ENCODE peak calls at places on chromosome 7, in six cellular contexts. One of them, this sample, is unnamed.

GRCh38 chr7:107045195-107045960 is 873 bp downstream of the PRKAR2B start:
- DNase-seq in activated T-cell treated with anti-CD3 and anti-CD28 coated beads for 24 hours: no peak
- DNase-seq in central memory CD4-positive, alpha-beta T cell: no peak
- DNase-seq in stimulated activated CD4-positive, alpha-beta T cell treated with anti-CD3 and anti-CD28 coated beads, Interleukin-1b, Interleukin-23, amount 100 ng/mL, for 48 hours: no peak
- DNase-seq in NCI-H1436 treated with DMSO at 0.1 percent for 48 hours: no peak
- DNase-seq in HT1080: no peak
- DNase-seq in this sample: no peak

GRCh38 chr7:123502216-123502615 is 32.2 kb downstream of the IQUB start:
- DNase-seq in central memory CD4-positive, alpha-beta T cell: no peak
- DNase-seq in HT1080: no peak
- DNase-seq in NCI-H1436 treated with DMSO at 0.1 percent for 48 hours: no peak
- DNase-seq in stimulated activated CD4-positive, alpha-beta T cell treated with anti-CD3 and anti-CD28 coated beads, Interleukin-1b, Interleukin-23, amount 100 ng/mL, for 48 hours: no peak
- DNase-seq in activated T-cell treated with anti-CD3 and anti-CD28 coated beads for 24 hours: no peak
- DNase-seq in this sample: no peak

GRCh38 chr7:100127866-100128601 is 1.3 kb downstream of the MBLAC1 start:
- DNase-seq in stimulated activated CD4-positive, alpha-beta T cell treated with anti-CD3 and anti-CD28 coated beads, Interleukin-1b, Interleukin-23, amount 100 ng/mL, for 48 hours: no peak
- DNase-seq in activated T-cell treated with anti-CD3 and anti-CD28 coated beads for 24 hours: no peak
- DNase-seq in central memory CD4-positive, alpha-beta T cell: no peak
- DNase-seq in HT1080: no peak
- DNase-seq in NCI-H1436 treated with DMSO at 0.1 percent for 48 hours: no peak
- DNase-seq in this sample: no peak

GRCh38 chr7:150947761-150948680 is 30.1 kb downstream of the KCNH2 start:
- DNase-seq in HT1080: no peak
- DNase-seq in stimulated activated CD4-positive, alpha-beta T cell treated with anti-CD3 and anti-CD28 coated beads, Interleukin-1b, Interleukin-23, amount 100 ng/mL, for 48 hours: no peak
- DNase-seq in activated T-cell treated with anti-CD3 and anti-CD28 coated beads for 24 hours: no peak
- DNase-seq in central memory CD4-positive, alpha-beta T cell: no peak
- DNase-seq in NCI-H1436 treated with DMSO at 0.1 percent for 48 hours: no peak
- DNase-seq in this sample: no peak

GRCh38 chr7:130275826-130276291 is 9.2 kb downstream of the CPA2 start:
- DNase-seq in stimulated activated CD4-positive, alpha-beta T cell treated with anti-CD3 and anti-CD28 coated beads, Interleukin-1b, Interleukin-23, amount 100 ng/mL, for 48 hours: no peak
- DNase-seq in NCI-H1436 treated with DMSO at 0.1 percent for 48 hours: no peak
- DNase-seq in activated T-cell treated with anti-CD3 and anti-CD28 coated beads for 24 hours: no peak
- DNase-seq in HT1080: no peak
- DNase-seq in central memory CD4-positive, alpha-beta T cell: no peak
- DNase-seq in this sample: peak; percentile 87

GRCh38 chr7:1505731-1506550 is 1.8 kb upstream of the INTS1 start:
- DNase-seq in central memory CD4-positive, alpha-beta T cell: no peak
- DNase-seq in HT1080: no peak
- DNase-seq in activated T-cell treated with anti-CD3 and anti-CD28 coated beads for 24 hours: no peak
- DNase-seq in stimulated activated CD4-positive, alpha-beta T cell treated with anti-CD3 and anti-CD28 coated beads, Interleukin-1b, Interleukin-23, amount 100 ng/mL, for 48 hours: no peak
- DNase-seq in NCI-H1436 treated with DMSO at 0.1 percent for 48 hours: no peak
- DNase-seq in this sample: no peak

GRCh38 chr7:55067748-55068147 is 48.9 kb downstream of the EGFR start:
- DNase-seq in stimulated activated CD4-positive, alpha-beta T cell treated with anti-CD3 and anti-CD28 coated beads, Interleukin-1b, Interleukin-23, amount 100 ng/mL, for 48 hours: no peak
- DNase-seq in NCI-H1436 treated with DMSO at 0.1 percent for 48 hours: no peak
- DNase-seq in activated T-cell treated with anti-CD3 and anti-CD28 coated beads for 24 hours: no peak
- DNase-seq in central memory CD4-positive, alpha-beta T cell: no peak
- DNase-seq in HT1080: no peak
- DNase-seq in this sample: no peak

GRCh38 chr7:115707236-115707635 is 323.3 kb downstream of the TFEC start:
- DNase-seq in HT1080: peak; percentile 2
- DNase-seq in stimulated activated CD4-positive, alpha-beta T cell treated with anti-CD3 and anti-CD28 coated beads, Interleukin-1b, Interleukin-23, amount 100 ng/mL, for 48 hours: no peak
- DNase-seq in activated T-cell treated with anti-CD3 and anti-CD28 coated beads for 24 hours: no peak
- DNase-seq in NCI-H1436 treated with DMSO at 0.1 percent for 48 hours: no peak
- DNase-seq in central memory CD4-positive, alpha-beta T cell: no peak
- DNase-seq in this sample: peak; percentile 28

GRCh38 chr7:97418312-97418711 is 300.8 kb downstream of the SDHAF3 start:
- DNase-seq in stimulated activated CD4-positive, alpha-beta T cell treated with anti-CD3 and anti-CD28 coated beads, Interleukin-1b, Interleukin-23, amount 100 ng/mL, for 48 hours: no peak
- DNase-seq in NCI-H1436 treated with DMSO at 0.1 percent for 48 hours: no peak
- DNase-seq in activated T-cell treated with anti-CD3 and anti-CD28 coated beads for 24 hours: no peak
- DNase-seq in HT1080: peak; percentile 11
- DNase-seq in central memory CD4-positive, alpha-beta T cell: no peak
- DNase-seq in this sample: no peak

GRCh38 chr7:98168904-98169621 is 42.2 kb upstream of the BHLHA15 start:
- DNase-seq in stimulated activated CD4-positive, alpha-beta T cell treated with anti-CD3 and anti-CD28 coated beads, Interleukin-1b, Interleukin-23, amount 100 ng/mL, for 48 hours: no peak
- DNase-seq in NCI-H1436 treated with DMSO at 0.1 percent for 48 hours: no peak
- DNase-seq in HT1080: no peak
- DNase-seq in activated T-cell treated with anti-CD3 and anti-CD28 coated beads for 24 hours: no peak
- DNase-seq in central memory CD4-positive, alpha-beta T cell: no peak
- DNase-seq in this sample: no peak

GRCh38 chr7:145599376-145599775 is 517.2 kb upstream of the CNTNAP2 start:
- DNase-seq in central memory CD4-positive, alpha-beta T cell: no peak
- DNase-seq in HT1080: no peak
- DNase-seq in activated T-cell treated with anti-CD3 and anti-CD28 coated beads for 24 hours: no peak
- DNase-seq in NCI-H1436 treated with DMSO at 0.1 percent for 48 hours: no peak
- DNase-seq in stimulated activated CD4-positive, alpha-beta T cell treated with anti-CD3 and anti-CD28 coated beads, Interleukin-1b, Interleukin-23, amount 100 ng/mL, for 48 hours: no peak
- DNase-seq in this sample: no peak

GRCh38 chr7:120373174-120373573 is 100.2 kb downstream of the KCND2 start:
- DNase-seq in stimulated activated CD4-positive, alpha-beta T cell treated with anti-CD3 and anti-CD28 coated beads, Interleukin-1b, Interleukin-23, amount 100 ng/mL, for 48 hours: no peak
- DNase-seq in activated T-cell treated with anti-CD3 and anti-CD28 coated beads for 24 hours: no peak
- DNase-seq in NCI-H1436 treated with DMSO at 0.1 percent for 48 hours: no peak
- DNase-seq in HT1080: peak; percentile 13
- DNase-seq in central memory CD4-positive, alpha-beta T cell: no peak
- DNase-seq in this sample: peak; percentile 18

GRCh38 chr7:31904006-31904405 is 166.2 kb downstream of the PDE1C start:
- DNase-seq in NCI-H1436 treated with DMSO at 0.1 percent for 48 hours: no peak
- DNase-seq in HT1080: no peak
- DNase-seq in central memory CD4-positive, alpha-beta T cell: no peak
- DNase-seq in activated T-cell treated with anti-CD3 and anti-CD28 coated beads for 24 hours: no peak
- DNase-seq in stimulated activated CD4-positive, alpha-beta T cell treated with anti-CD3 and anti-CD28 coated beads, Interleukin-1b, Interleukin-23, amount 100 ng/mL, for 48 hours: no peak
- DNase-seq in this sample: no peak

GRCh38 chr7:135946289-135947055 is 30.7 kb downstream of the MTPN start:
- DNase-seq in activated T-cell treated with anti-CD3 and anti-CD28 coated beads for 24 hours: no peak
- DNase-seq in central memory CD4-positive, alpha-beta T cell: no peak
- DNase-seq in HT1080: no peak
- DNase-seq in NCI-H1436 treated with DMSO at 0.1 percent for 48 hours: no peak
- DNase-seq in stimulated activated CD4-positive, alpha-beta T cell treated with anti-CD3 and anti-CD28 coated beads, Interleukin-1b, Interleukin-23, amount 100 ng/mL, for 48 hours: no peak
- DNase-seq in this sample: no peak

GRCh38 chr7:107394831-107395230 is 75.0 kb upstream of the GPR22 start:
- DNase-seq in HT1080: no peak
- DNase-seq in activated T-cell treated with anti-CD3 and anti-CD28 coated beads for 24 hours: no peak
- DNase-seq in central memory CD4-positive, alpha-beta T cell: no peak
- DNase-seq in NCI-H1436 treated with DMSO at 0.1 percent for 48 hours: no peak
- DNase-seq in stimulated activated CD4-positive, alpha-beta T cell treated with anti-CD3 and anti-CD28 coated beads, Interleukin-1b, Interleukin-23, amount 100 ng/mL, for 48 hours: no peak
- DNase-seq in this sample: no peak

GRCh38 chr7:139043823-139044812 is 8.3 kb upstream of the ZC3HAV1L start:
- DNase-seq in activated T-cell treated with anti-CD3 and anti-CD28 coated beads for 24 hours: peak; percentile 51
- DNase-seq in HT1080: no peak
- DNase-seq in central memory CD4-positive, alpha-beta T cell: peak; percentile 62
- DNase-seq in stimulated activated CD4-positive, alpha-beta T cell treated with anti-CD3 and anti-CD28 coated beads, Interleukin-1b, Interleukin-23, amount 100 ng/mL, for 48 hours: peak; percentile 68
- DNase-seq in NCI-H1436 treated with DMSO at 0.1 percent for 48 hours: peak; percentile 6
- DNase-seq in this sample: no peak

GRCh38 chr7:55570939-55571338 is 1.4 kb downstream of the VOPP1 start:
- DNase-seq in NCI-H1436 treated with DMSO at 0.1 percent for 48 hours: no peak
- DNase-seq in central memory CD4-positive, alpha-beta T cell: no peak
- DNase-seq in stimulated activated CD4-positive, alpha-beta T cell treated with anti-CD3 and anti-CD28 coated beads, Interleukin-1b, Interleukin-23, amount 100 ng/mL, for 48 hours: no peak
- DNase-seq in HT1080: peak; percentile 83
- DNase-seq in activated T-cell treated with anti-CD3 and anti-CD28 coated beads for 24 hours: no peak
- DNase-seq in this sample: peak; percentile 90

GRCh38 chr7:81484266-81484665 is 285.6 kb downstream of the HGF start:
- DNase-seq in HT1080: peak; percentile 53
- DNase-seq in activated T-cell treated with anti-CD3 and anti-CD28 coated beads for 24 hours: no peak
- DNase-seq in NCI-H1436 treated with DMSO at 0.1 percent for 48 hours: no peak
- DNase-seq in central memory CD4-positive, alpha-beta T cell: no peak
- DNase-seq in stimulated activated CD4-positive, alpha-beta T cell treated with anti-CD3 and anti-CD28 coated beads, Interleukin-1b, Interleukin-23, amount 100 ng/mL, for 48 hours: no peak
- DNase-seq in this sample: no peak

GRCh38 chr7:152435384-152436278 is at the start of gene KMT2C:
- DNase-seq in central memory CD4-positive, alpha-beta T cell: peak; percentile 53
- DNase-seq in HT1080: peak; percentile 13
- DNase-seq in NCI-H1436 treated with DMSO at 0.1 percent for 48 hours: no peak
- DNase-seq in stimulated activated CD4-positive, alpha-beta T cell treated with anti-CD3 and anti-CD28 coated beads, Interleukin-1b, Interleukin-23, amount 100 ng/mL, for 48 hours: peak; percentile 37
- DNase-seq in activated T-cell treated with anti-CD3 and anti-CD28 coated beads for 24 hours: peak; percentile 23
- DNase-seq in this sample: peak; percentile 32

GRCh38 chr7:112929411-112929810 is 139.2 kb upstream of the TMEM168 start:
- DNase-seq in NCI-H1436 treated with DMSO at 0.1 percent for 48 hours: no peak
- DNase-seq in activated T-cell treated with anti-CD3 and anti-CD28 coated beads for 24 hours: no peak
- DNase-seq in stimulated activated CD4-positive, alpha-beta T cell treated with anti-CD3 and anti-CD28 coated beads, Interleukin-1b, Interleukin-23, amount 100 ng/mL, for 48 hours: no peak
- DNase-seq in HT1080: no peak
- DNase-seq in central memory CD4-positive, alpha-beta T cell: no peak
- DNase-seq in this sample: no peak

GRCh38 chr7:43735802-43736603 is 6.7 kb upstream of the COA1 start:
- DNase-seq in central memory CD4-positive, alpha-beta T cell: no peak
- DNase-seq in activated T-cell treated with anti-CD3 and anti-CD28 coated beads for 24 hours: no peak
- DNase-seq in HT1080: no peak
- DNase-seq in stimulated activated CD4-positive, alpha-beta T cell treated with anti-CD3 and anti-CD28 coated beads, Interleukin-1b, Interleukin-23, amount 100 ng/mL, for 48 hours: peak; percentile 67
- DNase-seq in NCI-H1436 treated with DMSO at 0.1 percent for 48 hours: no peak
- DNase-seq in this sample: peak; percentile 50

GRCh38 chr7:23334482-23335056 is 35.4 kb downstream of the MALSU1 start:
- DNase-seq in activated T-cell treated with anti-CD3 and anti-CD28 coated beads for 24 hours: no peak
- DNase-seq in central memory CD4-positive, alpha-beta T cell: no peak
- DNase-seq in HT1080: peak; percentile 97
- DNase-seq in NCI-H1436 treated with DMSO at 0.1 percent for 48 hours: no peak
- DNase-seq in stimulated activated CD4-positive, alpha-beta T cell treated with anti-CD3 and anti-CD28 coated beads, Interleukin-1b, Interleukin-23, amount 100 ng/mL, for 48 hours: no peak
- DNase-seq in this sample: peak; percentile 98

GRCh38 chr7:140079121-140079536 is 16.4 kb upstream of the PARP12 start:
- DNase-seq in NCI-H1436 treated with DMSO at 0.1 percent for 48 hours: no peak
- DNase-seq in central memory CD4-positive, alpha-beta T cell: no peak
- DNase-seq in HT1080: peak; percentile 94
- DNase-seq in stimulated activated CD4-positive, alpha-beta T cell treated with anti-CD3 and anti-CD28 coated beads, Interleukin-1b, Interleukin-23, amount 100 ng/mL, for 48 hours: no peak
- DNase-seq in activated T-cell treated with anti-CD3 and anti-CD28 coated beads for 24 hours: no peak
- DNase-seq in this sample: peak; percentile 33

GRCh38 chr7:151087247-151088018 is 1.2 kb downstream of the AGAP3 start:
- DNase-seq in central memory CD4-positive, alpha-beta T cell: no peak
- DNase-seq in NCI-H1436 treated with DMSO at 0.1 percent for 48 hours: no peak
- DNase-seq in activated T-cell treated with anti-CD3 and anti-CD28 coated beads for 24 hours: no peak
- DNase-seq in HT1080: no peak
- DNase-seq in stimulated activated CD4-positive, alpha-beta T cell treated with anti-CD3 and anti-CD28 coated beads, Interleukin-1b, Interleukin-23, amount 100 ng/mL, for 48 hours: peak; percentile 27
- DNase-seq in this sample: peak; percentile 30

GRCh38 chr7:107563072-107563760 is 504 bp downstream of the COG5 start:
- DNase-seq in HT1080: no peak
- DNase-seq in NCI-H1436 treated with DMSO at 0.1 percent for 48 hours: no peak
- DNase-seq in activated T-cell treated with anti-CD3 and anti-CD28 coated beads for 24 hours: no peak
- DNase-seq in central memory CD4-positive, alpha-beta T cell: peak; percentile 13
- DNase-seq in stimulated activated CD4-positive, alpha-beta T cell treated with anti-CD3 and anti-CD28 coated beads, Interleukin-1b, Interleukin-23, amount 100 ng/mL, for 48 hours: no peak
- DNase-seq in this sample: peak; percentile 70

GRCh38 chr7:24703296-24703695 is 54.0 kb downstream of the GSDME start:
- DNase-seq in NCI-H1436 treated with DMSO at 0.1 percent for 48 hours: no peak
- DNase-seq in HT1080: no peak
- DNase-seq in stimulated activated CD4-positive, alpha-beta T cell treated with anti-CD3 and anti-CD28 coated beads, Interleukin-1b, Interleukin-23, amount 100 ng/mL, for 48 hours: no peak
- DNase-seq in central memory CD4-positive, alpha-beta T cell: no peak
- DNase-seq in activated T-cell treated with anti-CD3 and anti-CD28 coated beads for 24 hours: no peak
- DNase-seq in this sample: peak; percentile 12

GRCh38 chr7:27745064-27745583 is 5.2 kb downstream of the TAX1BP1 start:
- DNase-seq in central memory CD4-positive, alpha-beta T cell: no peak
- DNase-seq in HT1080: peak; percentile 81
- DNase-seq in activated T-cell treated with anti-CD3 and anti-CD28 coated beads for 24 hours: no peak
- DNase-seq in NCI-H1436 treated with DMSO at 0.1 percent for 48 hours: no peak
- DNase-seq in stimulated activated CD4-positive, alpha-beta T cell treated with anti-CD3 and anti-CD28 coated beads, Interleukin-1b, Interleukin-23, amount 100 ng/mL, for 48 hours: no peak
- DNase-seq in this sample: peak; percentile 36

GRCh38 chr7:25359471-25360059 is 131.3 kb upstream of the NPVF start:
- DNase-seq in stimulated activated CD4-positive, alpha-beta T cell treated with anti-CD3 and anti-CD28 coated beads, Interleukin-1b, Interleukin-23, amount 100 ng/mL, for 48 hours: no peak
- DNase-seq in central memory CD4-positive, alpha-beta T cell: no peak
- DNase-seq in activated T-cell treated with anti-CD3 and anti-CD28 coated beads for 24 hours: no peak
- DNase-seq in NCI-H1436 treated with DMSO at 0.1 percent for 48 hours: peak; percentile 96
- DNase-seq in HT1080: no peak
- DNase-seq in this sample: no peak

GRCh38 chr7:108080094-108080656 is 50.0 kb downstream of the LAMB4 start:
- DNase-seq in HT1080: no peak
- DNase-seq in stimulated activated CD4-positive, alpha-beta T cell treated with anti-CD3 and anti-CD28 coated beads, Interleukin-1b, Interleukin-23, amount 100 ng/mL, for 48 hours: no peak
- DNase-seq in NCI-H1436 treated with DMSO at 0.1 percent for 48 hours: no peak
- DNase-seq in central memory CD4-positive, alpha-beta T cell: no peak
- DNase-seq in activated T-cell treated with anti-CD3 and anti-CD28 coated beads for 24 hours: no peak
- DNase-seq in this sample: no peak

GRCh38 chr7:41940760-41941343 is 238.0 kb upstream of the INHBA start:
- DNase-seq in HT1080: peak; percentile 77
- DNase-seq in activated T-cell treated with anti-CD3 and anti-CD28 coated beads for 24 hours: peak; percentile 48
- DNase-seq in central memory CD4-positive, alpha-beta T cell: peak; percentile 11
- DNase-seq in NCI-H1436 treated with DMSO at 0.1 percent for 48 hours: no peak
- DNase-seq in stimulated activated CD4-positive, alpha-beta T cell treated with anti-CD3 and anti-CD28 coated beads, Interleukin-1b, Interleukin-23, amount 100 ng/mL, for 48 hours: peak; percentile 46
- DNase-seq in this sample: peak; percentile 73

GRCh38 chr7:40979296-40979695 is 723.6 kb downstream of the INHBA start:
- DNase-seq in NCI-H1436 treated with DMSO at 0.1 percent for 48 hours: no peak
- DNase-seq in central memory CD4-positive, alpha-beta T cell: no peak
- DNase-seq in HT1080: peak; percentile 37
- DNase-seq in activated T-cell treated with anti-CD3 and anti-CD28 coated beads for 24 hours: no peak
- DNase-seq in stimulated activated CD4-positive, alpha-beta T cell treated with anti-CD3 and anti-CD28 coated beads, Interleukin-1b, Interleukin-23, amount 100 ng/mL, for 48 hours: no peak
- DNase-seq in this sample: no peak

GRCh38 chr7:115019882-115020605 is 98.2 kb downstream of the MDFIC start:
- DNase-seq in NCI-H1436 treated with DMSO at 0.1 percent for 48 hours: no peak
- DNase-seq in HT1080: no peak
- DNase-seq in activated T-cell treated with anti-CD3 and anti-CD28 coated beads for 24 hours: no peak
- DNase-seq in stimulated activated CD4-positive, alpha-beta T cell treated with anti-CD3 and anti-CD28 coated beads, Interleukin-1b, Interleukin-23, amount 100 ng/mL, for 48 hours: no peak
- DNase-seq in central memory CD4-positive, alpha-beta T cell: no peak
- DNase-seq in this sample: no peak

This sample was measured in foreskin keratinocyte.